ENCODE peak calls at places on chromosomes 16 and 17, in six cellular contexts. E, G, Z, M, B and R are unnamed samples.

GRCh38 chr16:51155901-51156810 is 5.1 kb upstream of the SALL1 start:
- DNase-seq in E (no peak), G (no peak), Z (no peak), M (no peak), B (no peak), R (no peak)

GRCh38 chr17:56656961-56657360 is 63.5 kb downstream of the NOG start:
- DNase-seq in E (no peak), G (no peak), Z (no peak), M (no peak), B (no peak), R (no peak)

GRCh38 chr16:1826691-1827573 is at the start of the genes FAHD1 and HAGH:
- DNase-seq in E (peak), G (peak), Z (peak), M (peak), B (peak), R (peak)

GRCh38 chr17:39605492-39606433 is 2.0 kb downstream of the NEUROD2 start:
- DNase-seq in E (no peak), G (no peak), Z (no peak), M (no peak), B (no peak), R (no peak)

GRCh38 chr16:88346680-88347505 is 35.9 kb upstream of the ZNF469 start:
- DNase-seq in E (no peak), G (no peak), Z (no peak), M (peak), B (no peak), R (no peak)

GRCh38 chr17:74742978-74743545 is 5.4 kb upstream of the NHERF1 start:
- DNase-seq in E (no peak), G (no peak), Z (no peak), M (peak), B (no peak), R (no peak)

GRCh38 chr17:49015924-49016774 is 19.0 kb downstream of the IGF2BP1 start:
- DNase-seq in E (no peak), G (peak), Z (no peak), M (no peak), B (no peak), R (no peak)

GRCh38 chr17:3998436-3998835 is 34.2 kb upstream of the ATP2A3 start:
- DNase-seq in E (no peak), G (no peak), Z (no peak), M (peak), B (no peak), R (no peak)

GRCh38 chr17:29665480-29665807 is 42.7 kb upstream of the CORO6 start:
- DNase-seq in E (no peak), G (no peak), Z (no peak), M (no peak), B (no peak), R (no peak)

GRCh38 chr17:28290703-28291102 is 28.3 kb upstream of the TMEM97 start:
- DNase-seq in E (no peak), G (no peak), Z (no peak), M (no peak), B (no peak), R (no peak)

DNA sequence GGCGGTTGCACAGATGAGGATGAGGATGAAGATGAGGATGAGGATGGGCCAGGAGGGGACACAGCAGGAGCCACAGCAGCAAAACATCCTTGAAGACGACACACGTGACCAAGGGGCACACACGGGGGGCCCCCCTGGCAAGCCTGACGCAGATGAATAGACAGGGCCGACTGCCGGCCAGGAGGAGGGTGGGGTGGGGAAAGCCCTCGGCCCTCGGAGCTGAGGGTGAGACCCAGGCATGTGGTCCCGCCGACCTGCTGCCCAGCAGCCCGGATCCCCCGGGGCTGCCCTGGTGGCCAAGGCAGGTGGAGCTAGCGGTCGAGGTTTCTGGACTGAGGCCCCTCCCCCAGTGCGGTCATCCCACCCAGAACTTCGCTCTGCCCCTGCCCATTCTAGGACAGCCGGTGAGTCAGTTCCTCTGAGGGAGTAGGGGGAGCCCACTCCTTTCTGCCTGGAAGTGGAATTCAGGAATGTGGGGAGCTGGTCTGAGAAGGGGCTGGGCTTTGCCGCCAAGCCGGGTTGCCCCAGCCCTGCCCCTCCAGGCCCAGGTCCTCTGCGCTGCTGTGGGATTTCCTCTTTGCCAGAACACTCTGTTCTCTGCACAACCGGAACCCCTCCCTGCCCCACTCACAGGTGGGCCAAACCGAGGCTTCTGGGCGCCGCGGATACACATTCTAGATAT is 9.9 kb downstream of the CYGB start:
- DNase-seq in E (peak), G (no peak), Z (no peak), M (peak), B (no peak), R (no peak)
- TF ChIP-seq POLR2AphosphoS5 in E (peak), G (no peak), Z (no peak), M (peak), B (peak), R (no peak)

GRCh38 chr17:64506201-64506575 is at the start of gene DDX5:
- DNase-seq in E (peak), G (peak), Z (peak), M (peak), B (peak), R (peak)

GRCh38 chr17:64509179-64509578 is 2.4 kb downstream of the CEP95 start:
- DNase-seq in E (no peak), G (no peak), Z (no peak), M (no peak), B (no peak), R (no peak)

GRCh38 chr17:64507418-64507766 is 615 bp downstream of the CEP95 start:
- DNase-seq in E (no peak), G (no peak), Z (no peak), M (no peak), B (no peak), R (peak)

GRCh38 chr17:64506576-64507417 is at the start of gene CEP95:
- DNase-seq in E (peak), G (peak), Z (no peak), M (peak), B (peak), R (peak)

GRCh38 chr17:64508683-64509082 is 1.9 kb downstream of the CEP95 start:
- DNase-seq in E (no peak), G (no peak), Z (no peak), M (no peak), B (no peak), R (no peak)
- H3K4me3 ChIP-seq in E (no peak), G (peak), Z (no peak), M (no peak), B (no peak), R (no peak)

GRCh38 chr17:19338031-19338990 is 24.2 kb downstream of the B9D1 start:
- DNase-seq in E (peak), G (no peak), Z (peak), M (peak), B (peak), R (peak)

GRCh38 chr17:19336938-19337711 is 25.4 kb downstream of the B9D1 start:
- DNase-seq in E (peak), G (no peak), Z (no peak), M (peak), B (no peak), R (no peak)

GRCh38 chr17:19335951-19336631 is 26.4 kb downstream of the B9D1 start:
- DNase-seq in E (no peak), G (no peak), Z (no peak), M (peak), B (no peak), R (no peak)

GRCh38 chr17:19339341-19339815 is 23.1 kb downstream of the B9D1 start:
- DNase-seq in E (peak), G (no peak), Z (no peak), M (no peak), B (no peak), R (no peak)

GRCh38 chr17:19337712-19338023 is 24.9 kb downstream of the B9D1 start:
- DNase-seq in E (no peak), G (no peak), Z (no peak), M (no peak), B (no peak), R (no peak)
- TF ChIP-seq POLR2AphosphoS5 in E (no peak), G (no peak), Z (no peak), M (no peak), B (no peak), R (no peak)

DNA sequence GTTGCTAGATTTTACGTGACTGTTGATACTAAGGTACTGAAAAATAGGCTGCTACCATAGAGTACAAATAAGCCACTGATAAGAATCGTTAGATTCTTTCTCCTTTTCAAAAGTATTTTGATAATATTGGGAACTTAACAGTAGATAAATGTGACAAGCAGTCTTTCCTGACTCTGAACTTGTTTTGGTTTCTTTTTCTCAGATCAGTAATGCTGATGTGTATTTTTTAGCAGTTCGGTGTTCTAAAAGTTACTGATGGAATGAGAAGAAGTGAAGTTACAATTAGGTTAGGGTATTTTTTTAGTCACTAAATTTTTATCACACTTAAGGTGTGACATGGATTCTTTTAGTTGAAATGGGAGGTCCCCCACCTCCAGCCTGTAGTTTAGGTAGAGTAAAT is 2.2 kb downstream of the RBBP6 start:
- DNase-seq in E (no peak), G (no peak), Z (no peak), M (no peak), B (no peak), R (no peak)
- H3K4me3 ChIP-seq in E (peak), G (peak), Z (peak), M (peak), B (peak), R (peak)

DNA sequence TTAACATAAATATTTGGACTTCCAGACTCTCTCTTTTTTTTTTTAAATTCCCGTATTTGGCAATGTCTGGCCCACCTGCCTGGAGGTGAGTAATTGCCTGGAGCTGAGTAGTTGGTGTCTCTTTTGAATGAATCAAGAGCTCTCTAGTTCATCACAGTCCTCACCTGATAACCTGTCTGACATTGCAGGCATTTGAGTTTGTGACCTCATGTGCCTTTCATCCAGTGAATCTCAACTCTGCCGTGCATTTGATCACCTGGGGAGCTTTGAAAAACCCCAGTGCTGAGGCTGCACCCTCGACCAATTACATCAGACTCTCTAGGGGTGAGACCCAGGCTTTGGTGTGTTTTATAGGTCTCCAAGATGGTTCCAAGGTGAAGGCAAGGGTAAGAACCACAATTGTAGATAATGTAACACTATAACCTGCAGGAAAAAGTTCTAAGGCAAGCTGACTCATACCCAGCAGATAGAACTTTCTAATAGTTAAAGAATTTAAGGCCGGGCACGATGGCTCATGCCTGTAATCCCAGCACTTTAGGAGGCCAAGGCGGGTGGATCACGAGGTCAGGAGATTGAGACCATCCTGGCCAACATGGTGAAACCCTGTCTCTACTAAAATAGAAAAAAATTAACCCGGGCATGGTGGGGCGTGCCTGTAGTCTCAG is 24.5 kb upstream of the HS3ST2 start:
- DNase-seq in E (no peak), G (no peak), Z (peak), M (no peak), B (no peak), R (no peak)
- TF ChIP-seq POLR2AphosphoS5 in E (no peak), G (no peak), Z (no peak), M (no peak), B (no peak), R (no peak)